ENCODE peak calls at places on chromosome 4, in seven cellular contexts. One of them, this sample, is unnamed.

GRCh38 chr4:171242831-171243230 is 570.4 kb upstream of the GALNTL6 start:
- DNase-seq in NCI-H526 treated with DMSO at 0.1 percent for 48 hours: no peak
- DNase-seq in C1 segment of cervical spinal cord: no peak
- DNase-seq in pancreas: no peak
- DNase-seq in T-cell: no peak
- DNase-seq in amygdala: no peak
- DNase-seq in stimulated activated CD4-positive, alpha-beta T cell treated with anti-CD3 and anti-CD28 coated beads, Interleukin-2, amount 100 ng/mL, for 24 hours: no peak
- DNase-seq in this sample: no peak

GRCh38 chr4:87255755-87256154 is 35.3 kb upstream of the KLHL8 start:
- DNase-seq in NCI-H526 treated with DMSO at 0.1 percent for 48 hours: no peak
- DNase-seq in C1 segment of cervical spinal cord: no peak
- DNase-seq in pancreas: no peak
- DNase-seq in T-cell: no peak
- DNase-seq in amygdala: no peak
- DNase-seq in stimulated activated CD4-positive, alpha-beta T cell treated with anti-CD3 and anti-CD28 coated beads, Interleukin-2, amount 100 ng/mL, for 24 hours: no peak
- DNase-seq in this sample: no peak

GRCh38 chr4:169058312-169058711 is 48.3 kb upstream of the CBR4 start:
- DNase-seq in NCI-H526 treated with DMSO at 0.1 percent for 48 hours: no peak
- DNase-seq in C1 segment of cervical spinal cord: no peak
- DNase-seq in pancreas: no peak
- DNase-seq in T-cell: no peak
- DNase-seq in amygdala: no peak
- DNase-seq in stimulated activated CD4-positive, alpha-beta T cell treated with anti-CD3 and anti-CD28 coated beads, Interleukin-2, amount 100 ng/mL, for 24 hours: no peak
- DNase-seq in this sample: no peak

GRCh38 chr4:22129454-22130075 is 181.0 kb upstream of the KCNIP4 start:
- DNase-seq in NCI-H526 treated with DMSO at 0.1 percent for 48 hours: no peak
- DNase-seq in C1 segment of cervical spinal cord: no peak
- DNase-seq in pancreas: no peak
- DNase-seq in T-cell: no peak
- DNase-seq in amygdala: no peak
- DNase-seq in stimulated activated CD4-positive, alpha-beta T cell treated with anti-CD3 and anti-CD28 coated beads, Interleukin-2, amount 100 ng/mL, for 24 hours: peak; percentile 17
- DNase-seq in this sample: peak; percentile 9

GRCh38 chr4:111806331-111806730 is 338.9 kb upstream of the FAM241A start:
- DNase-seq in NCI-H526 treated with DMSO at 0.1 percent for 48 hours: no peak
- DNase-seq in C1 segment of cervical spinal cord: no peak
- DNase-seq in pancreas: no peak
- DNase-seq in T-cell: no peak
- DNase-seq in amygdala: no peak
- DNase-seq in stimulated activated CD4-positive, alpha-beta T cell treated with anti-CD3 and anti-CD28 coated beads, Interleukin-2, amount 100 ng/mL, for 24 hours: no peak
- DNase-seq in this sample: no peak

GRCh38 chr4:77994194-77994721 is 62.9 kb upstream of the FRAS1 start:
- DNase-seq in NCI-H526 treated with DMSO at 0.1 percent for 48 hours: no peak
- DNase-seq in C1 segment of cervical spinal cord: no peak
- DNase-seq in pancreas: no peak
- DNase-seq in T-cell: no peak
- DNase-seq in amygdala: no peak
- DNase-seq in stimulated activated CD4-positive, alpha-beta T cell treated with anti-CD3 and anti-CD28 coated beads, Interleukin-2, amount 100 ng/mL, for 24 hours: no peak
- DNase-seq in this sample: no peak

GRCh38 chr4:135267148-135267878 is 1065.7 kb upstream of the PABPC4L start:
- DNase-seq in NCI-H526 treated with DMSO at 0.1 percent for 48 hours: no peak
- DNase-seq in C1 segment of cervical spinal cord: no peak
- DNase-seq in pancreas: no peak
- DNase-seq in T-cell: no peak
- DNase-seq in amygdala: no peak
- DNase-seq in stimulated activated CD4-positive, alpha-beta T cell treated with anti-CD3 and anti-CD28 coated beads, Interleukin-2, amount 100 ng/mL, for 24 hours: no peak
- DNase-seq in this sample: no peak

GRCh38 chr4:169723207-169723606 is 34.5 kb downstream of the HPF1 start:
- DNase-seq in NCI-H526 treated with DMSO at 0.1 percent for 48 hours: no peak
- DNase-seq in C1 segment of cervical spinal cord: no peak
- DNase-seq in pancreas: no peak
- DNase-seq in T-cell: no peak
- DNase-seq in amygdala: no peak
- DNase-seq in stimulated activated CD4-positive, alpha-beta T cell treated with anti-CD3 and anti-CD28 coated beads, Interleukin-2, amount 100 ng/mL, for 24 hours: no peak
- DNase-seq in this sample: no peak

GRCh38 chr4:56370377-56370776 is 16.9 kb downstream of the AASDH start:
- DNase-seq in NCI-H526 treated with DMSO at 0.1 percent for 48 hours: no peak
- DNase-seq in C1 segment of cervical spinal cord: no peak
- DNase-seq in pancreas: no peak
- DNase-seq in T-cell: no peak
- DNase-seq in amygdala: no peak
- DNase-seq in stimulated activated CD4-positive, alpha-beta T cell treated with anti-CD3 and anti-CD28 coated beads, Interleukin-2, amount 100 ng/mL, for 24 hours: no peak
- DNase-seq in this sample: no peak

GRCh38 chr4:40573593-40574311 is 55.9 kb downstream of the RBM47 start:
- DNase-seq in NCI-H526 treated with DMSO at 0.1 percent for 48 hours: no peak
- DNase-seq in C1 segment of cervical spinal cord: no peak
- DNase-seq in pancreas: no peak
- DNase-seq in T-cell: no peak
- DNase-seq in amygdala: no peak
- DNase-seq in stimulated activated CD4-positive, alpha-beta T cell treated with anti-CD3 and anti-CD28 coated beads, Interleukin-2, amount 100 ng/mL, for 24 hours: no peak
- DNase-seq in this sample: no peak

GRCh38 chr4:55038176-55038890 is 87.1 kb downstream of the KDR start:
- DNase-seq in NCI-H526 treated with DMSO at 0.1 percent for 48 hours: no peak
- DNase-seq in C1 segment of cervical spinal cord: no peak
- DNase-seq in pancreas: no peak
- DNase-seq in T-cell: no peak
- DNase-seq in amygdala: no peak
- DNase-seq in stimulated activated CD4-positive, alpha-beta T cell treated with anti-CD3 and anti-CD28 coated beads, Interleukin-2, amount 100 ng/mL, for 24 hours: no peak
- DNase-seq in this sample: no peak

GRCh38 chr4:6437682-6438264 is 34.6 kb downstream of the PPP2R2C start:
- DNase-seq in NCI-H526 treated with DMSO at 0.1 percent for 48 hours: no peak
- DNase-seq in C1 segment of cervical spinal cord: peak; percentile 19
- DNase-seq in pancreas: no peak
- DNase-seq in T-cell: no peak
- DNase-seq in amygdala: no peak
- DNase-seq in stimulated activated CD4-positive, alpha-beta T cell treated with anti-CD3 and anti-CD28 coated beads, Interleukin-2, amount 100 ng/mL, for 24 hours: no peak
- DNase-seq in this sample: no peak

GRCh38 chr4:185307136-185307950 is 88.4 kb downstream of the LRP2BP start:
- DNase-seq in NCI-H526 treated with DMSO at 0.1 percent for 48 hours: no peak
- DNase-seq in C1 segment of cervical spinal cord: no peak
- DNase-seq in pancreas: no peak
- DNase-seq in T-cell: no peak
- DNase-seq in amygdala: no peak
- DNase-seq in stimulated activated CD4-positive, alpha-beta T cell treated with anti-CD3 and anti-CD28 coated beads, Interleukin-2, amount 100 ng/mL, for 24 hours: no peak
- DNase-seq in this sample: no peak

GRCh38 chr4:100306018-100306417 is 115.8 kb upstream of the DDIT4L start:
- DNase-seq in NCI-H526 treated with DMSO at 0.1 percent for 48 hours: no peak
- DNase-seq in C1 segment of cervical spinal cord: no peak
- DNase-seq in pancreas: no peak
- DNase-seq in T-cell: no peak
- DNase-seq in amygdala: no peak
- DNase-seq in stimulated activated CD4-positive, alpha-beta T cell treated with anti-CD3 and anti-CD28 coated beads, Interleukin-2, amount 100 ng/mL, for 24 hours: no peak
- DNase-seq in this sample: no peak

GRCh38 chr4:4271912-4272311 is 18.0 kb downstream of the LYAR start:
- DNase-seq in NCI-H526 treated with DMSO at 0.1 percent for 48 hours: no peak
- DNase-seq in C1 segment of cervical spinal cord: no peak
- DNase-seq in pancreas: no peak
- DNase-seq in T-cell: no peak
- DNase-seq in amygdala: no peak
- DNase-seq in stimulated activated CD4-positive, alpha-beta T cell treated with anti-CD3 and anti-CD28 coated beads, Interleukin-2, amount 100 ng/mL, for 24 hours: no peak
- DNase-seq in this sample: no peak